ENCODE peak calls at places on chromosomes 2 and 18, in ten cellular contexts. One of them, this sample, is unnamed.
A peak's percentile ranks its signal among the peaks of the same experiment; 100 is the strongest.

GRCh38 chr2:86512034-86512433 is 51.2 kb downstream of the CHMP3 start:
- DNase-seq in stomach: no peak
- DNase-seq in ovary: no peak
- DNase-seq in COR-L47: no peak
- DNase-seq in sciatic nerve: no peak
- DNase-seq in cardiac muscle cell: no peak
- DNase-seq in PC-9: no peak
- DNase-seq in tibial nerve: no peak
- DNase-seq in ELF-1: no peak
- DNase-seq in left kidney: no peak
- DNase-seq in this sample: no peak

GRCh38 chr2:74089816-74090745 is 57.6 kb downstream of the BOLA3 start:
- DNase-seq in ELF-1: no peak
- DNase-seq in COR-L47: no peak
- DNase-seq in stomach: no peak
- DNase-seq in sciatic nerve: no peak
- DNase-seq in left kidney: no peak
- DNase-seq in ovary: no peak
- DNase-seq in tibial nerve: no peak
- DNase-seq in PC-9: no peak
- DNase-seq in cardiac muscle cell: no peak
- DNase-seq in this sample: no peak

GRCh38 chr2:1169291-1169949 is 218.8 kb downstream of the SNTG2 start:
- DNase-seq in cardiac muscle cell: peak; percentile 1
- DNase-seq in PC-9: no peak
- DNase-seq in COR-L47: no peak
- DNase-seq in tibial nerve: no peak
- DNase-seq in ovary: no peak
- DNase-seq in sciatic nerve: no peak
- DNase-seq in left kidney: no peak
- DNase-seq in ELF-1: no peak
- DNase-seq in stomach: no peak
- DNase-seq in this sample: no peak

GRCh38 chr18:33184178-33184577 is 256.3 kb downstream of the CCDC178 start:
- DNase-seq in PC-9: peak; percentile 36
- DNase-seq in ovary: no peak
- DNase-seq in left kidney: no peak
- DNase-seq in stomach: no peak
- DNase-seq in sciatic nerve: no peak
- DNase-seq in cardiac muscle cell: no peak
- DNase-seq in ELF-1: no peak
- DNase-seq in COR-L47: no peak
- DNase-seq in tibial nerve: no peak
- DNase-seq in this sample: no peak

GRCh38 chr2:80258793-80259192 is 45.8 kb downstream of the LRRTM1 start:
- DNase-seq in PC-9: no peak
- DNase-seq in COR-L47: no peak
- DNase-seq in ovary: no peak
- DNase-seq in cardiac muscle cell: no peak
- DNase-seq in sciatic nerve: no peak
- DNase-seq in ELF-1: no peak
- DNase-seq in left kidney: no peak
- DNase-seq in tibial nerve: no peak
- DNase-seq in stomach: no peak
- DNase-seq in this sample: no peak

GRCh38 chr18:23401400-23402347 is 51.4 kb upstream of the RIOK3 start:
- DNase-seq in tibial nerve: no peak
- DNase-seq in cardiac muscle cell: peak; percentile 27
- DNase-seq in ovary: peak; percentile 25
- DNase-seq in sciatic nerve: no peak
- DNase-seq in PC-9: peak; percentile 83
- DNase-seq in stomach: peak; percentile 56
- DNase-seq in ELF-1: peak; percentile 86
- DNase-seq in COR-L47: no peak
- DNase-seq in left kidney: peak; percentile 88
- DNase-seq in this sample: peak; percentile 43

GRCh38 chr18:74434466-74434865 is 22.6 kb downstream of the DIPK1C start:
- DNase-seq in COR-L47: no peak
- DNase-seq in sciatic nerve: no peak
- DNase-seq in cardiac muscle cell: no peak
- DNase-seq in tibial nerve: no peak
- DNase-seq in PC-9: no peak
- DNase-seq in left kidney: no peak
- DNase-seq in ELF-1: no peak
- DNase-seq in stomach: no peak
- DNase-seq in ovary: no peak
- DNase-seq in this sample: no peak

GRCh38 chr18:45626330-45627203 is 11.3 kb downstream of the SLC14A2 start:
- DNase-seq in tibial nerve: no peak
- DNase-seq in ELF-1: peak; percentile 72
- DNase-seq in cardiac muscle cell: no peak
- DNase-seq in COR-L47: peak; percentile 36
- DNase-seq in stomach: no peak
- DNase-seq in sciatic nerve: no peak
- DNase-seq in ovary: no peak
- DNase-seq in left kidney: peak; percentile 76
- DNase-seq in PC-9: no peak
- DNase-seq in this sample: peak; percentile 13

GRCh38 chr2:30931841-30932407 is 124.7 kb upstream of the CAPN13 start:
- DNase-seq in cardiac muscle cell: no peak
- DNase-seq in ELF-1: no peak
- DNase-seq in stomach: no peak
- DNase-seq in PC-9: no peak
- DNase-seq in ovary: no peak
- DNase-seq in left kidney: no peak
- DNase-seq in sciatic nerve: no peak
- DNase-seq in COR-L47: no peak
- DNase-seq in tibial nerve: no peak
- DNase-seq in this sample: no peak

GRCh38 chr2:240437861-240438809 is 2.7 kb downstream of the GPC1 start:
- DNase-seq in sciatic nerve: peak; percentile 83
- DNase-seq in ovary: peak; percentile 75
- DNase-seq in ELF-1: peak; percentile 83
- DNase-seq in stomach: peak; percentile 78
- DNase-seq in PC-9: peak; percentile 53
- DNase-seq in COR-L47: no peak
- DNase-seq in cardiac muscle cell: peak; percentile 80
- DNase-seq in tibial nerve: no peak
- DNase-seq in left kidney: peak; percentile 87
- DNase-seq in this sample: peak; percentile 82

GRCh38 chr18:62897153-62897552 is 181.8 kb downstream of the PHLPP1 start:
- DNase-seq in cardiac muscle cell: no peak
- DNase-seq in COR-L47: no peak
- DNase-seq in stomach: no peak
- DNase-seq in PC-9: no peak
- DNase-seq in left kidney: no peak
- DNase-seq in sciatic nerve: no peak
- DNase-seq in ovary: no peak
- DNase-seq in tibial nerve: no peak
- DNase-seq in ELF-1: no peak
- DNase-seq in this sample: peak; percentile 33

GRCh38 chr2:197108758-197109157 is 182.3 kb upstream of the PGAP1 start:
- DNase-seq in tibial nerve: peak; percentile 76
- DNase-seq in stomach: peak; percentile 29
- DNase-seq in COR-L47: no peak
- DNase-seq in left kidney: peak; percentile 41
- DNase-seq in cardiac muscle cell: no peak
- DNase-seq in ovary: peak; percentile 66
- DNase-seq in PC-9: no peak
- DNase-seq in sciatic nerve: peak; percentile 85
- DNase-seq in ELF-1: no peak
- DNase-seq in this sample: no peak

GRCh38 chr2:211144078-211144477 is 587.7 kb downstream of the CPS1 start:
- DNase-seq in cardiac muscle cell: no peak
- DNase-seq in sciatic nerve: no peak
- DNase-seq in ELF-1: no peak
- DNase-seq in left kidney: no peak
- DNase-seq in stomach: no peak
- DNase-seq in ovary: no peak
- DNase-seq in PC-9: no peak
- DNase-seq in tibial nerve: no peak
- DNase-seq in COR-L47: no peak
- DNase-seq in this sample: peak; percentile 5

GRCh38 chr18:60198063-60198462 is 174.5 kb downstream of the MC4R start:
- DNase-seq in cardiac muscle cell: no peak
- DNase-seq in ELF-1: no peak
- DNase-seq in sciatic nerve: no peak
- DNase-seq in ovary: no peak
- DNase-seq in tibial nerve: no peak
- DNase-seq in left kidney: peak; percentile 82
- DNase-seq in COR-L47: no peak
- DNase-seq in PC-9: no peak
- DNase-seq in stomach: no peak
- DNase-seq in this sample: no peak

GRCh38 chr2:48696881-48697280 is 58.6 kb downstream of the LHCGR start:
- DNase-seq in ELF-1: no peak
- DNase-seq in cardiac muscle cell: no peak
- DNase-seq in tibial nerve: no peak
- DNase-seq in left kidney: no peak
- DNase-seq in COR-L47: no peak
- DNase-seq in ovary: no peak
- DNase-seq in sciatic nerve: no peak
- DNase-seq in PC-9: no peak
- DNase-seq in stomach: no peak
- DNase-seq in this sample: no peak

GRCh38 chr2:207898354-207898695 is 127.0 kb downstream of the PLEKHM3 start:
- DNase-seq in ovary: no peak
- DNase-seq in COR-L47: no peak
- DNase-seq in left kidney: no peak
- DNase-seq in tibial nerve: no peak
- DNase-seq in stomach: no peak
- DNase-seq in cardiac muscle cell: no peak
- DNase-seq in ELF-1: no peak
- DNase-seq in sciatic nerve: no peak
- DNase-seq in PC-9: no peak
- DNase-seq in this sample: no peak

GRCh38 chr2:239025081-239025801 is 177.4 kb downstream of the TWIST2 start:
- DNase-seq in stomach: no peak
- DNase-seq in left kidney: no peak
- DNase-seq in PC-9: no peak
- DNase-seq in cardiac muscle cell: no peak
- DNase-seq in tibial nerve: no peak
- DNase-seq in ELF-1: no peak
- DNase-seq in sciatic nerve: no peak
- DNase-seq in COR-L47: no peak
- DNase-seq in ovary: no peak
- DNase-seq in this sample: peak; percentile 15

GRCh38 chr2:74894261-74895030 is 60.5 kb downstream of the HK2 start:
- DNase-seq in COR-L47: no peak
- DNase-seq in PC-9: no peak
- DNase-seq in ovary: no peak
- DNase-seq in cardiac muscle cell: no peak
- DNase-seq in sciatic nerve: no peak
- DNase-seq in ELF-1: no peak
- DNase-seq in tibial nerve: no peak
- DNase-seq in left kidney: no peak
- DNase-seq in stomach: no peak
- DNase-seq in this sample: peak; percentile 39

GRCh38 chr18:26649193-26649543 is 100.8 kb upstream of the KCTD1 start:
- DNase-seq in ELF-1: no peak
- DNase-seq in tibial nerve: no peak
- DNase-seq in stomach: no peak
- DNase-seq in ovary: no peak
- DNase-seq in sciatic nerve: no peak
- DNase-seq in COR-L47: no peak
- DNase-seq in left kidney: no peak
- DNase-seq in cardiac muscle cell: peak; percentile 26
- DNase-seq in PC-9: no peak
- DNase-seq in this sample: no peak

GRCh38 chr2:163252199-163252598 is 413.6 kb upstream of the KCNH7 start:
- DNase-seq in tibial nerve: no peak
- DNase-seq in ovary: no peak
- DNase-seq in COR-L47: no peak
- DNase-seq in left kidney: no peak
- DNase-seq in sciatic nerve: no peak
- DNase-seq in stomach: no peak
- DNase-seq in ELF-1: no peak
- DNase-seq in PC-9: no peak
- DNase-seq in cardiac muscle cell: no peak
- DNase-seq in this sample: no peak

GRCh38 chr18:3415110-3415509 is 34.9 kb upstream of the TGIF1 start:
- DNase-seq in tibial nerve: no peak
- DNase-seq in cardiac muscle cell: no peak
- DNase-seq in stomach: no peak
- DNase-seq in COR-L47: no peak
- DNase-seq in ovary: no peak
- DNase-seq in PC-9: no peak
- DNase-seq in left kidney: no peak
- DNase-seq in sciatic nerve: no peak
- DNase-seq in ELF-1: no peak
- DNase-seq in this sample: no peak

GRCh38 chr2:200814917-200815316 is 3.2 kb downstream of the BZW1 start:
- DNase-seq in COR-L47: no peak
- DNase-seq in sciatic nerve: no peak
- DNase-seq in PC-9: no peak
- DNase-seq in cardiac muscle cell: no peak
- DNase-seq in ovary: no peak
- DNase-seq in left kidney: no peak
- DNase-seq in tibial nerve: no peak
- DNase-seq in stomach: no peak
- DNase-seq in ELF-1: no peak
- DNase-seq in this sample: no peak

GRCh38 chr2:45315881-45316280 is 295.2 kb downstream of the SRBD1 start:
- DNase-seq in cardiac muscle cell: no peak
- DNase-seq in ELF-1: no peak
- DNase-seq in left kidney: no peak
- DNase-seq in COR-L47: no peak
- DNase-seq in sciatic nerve: no peak
- DNase-seq in PC-9: no peak
- DNase-seq in stomach: no peak
- DNase-seq in ovary: no peak
- DNase-seq in tibial nerve: no peak
- DNase-seq in this sample: no peak

This sample was measured in HTR-8/SVneo.